ENCODE peak calls at places on chromosomes 4 and X, in five cellular contexts. F, M, V, T and L are unnamed samples.
A peak's percentile ranks its signal among the peaks of the same experiment; 100 is the strongest.

GRCh38 chr4:109462802-109463201 is 29.2 kb downstream of the SEC24B start:
- DNase-seq in M (no peak), T (no peak), F (no peak), V (peak; percentile 14), L (no peak)

GRCh38 chrX:105552395-105552794 is 269.9 kb upstream of the NRK start:
- DNase-seq in F (no peak), T (no peak), V (peak; percentile 7), M (no peak), L (peak; percentile 1)

GRCh38 chrX:41705680-41706374 is 17.1 kb downstream of the GPR34 start:
- DNase-seq in T (no peak), F (no peak), V (no peak), M (no peak), L (no peak)

GRCh38 chr4:143225167-143225566 is 40.5 kb downstream of the USP38 start:
- DNase-seq in T (no peak), M (peak; percentile 75), F (peak; percentile 58), V (no peak), L (no peak)

GRCh38 chr4:119536572-119537528 is 91.8 kb downstream of the PDE5A start:
- DNase-seq in T (no peak), M (no peak), V (peak; percentile 59), F (peak; percentile 67), L (no peak)

GRCh38 chrX:46630141-46630540 is 56.6 kb downstream of the CHST7 start:
- DNase-seq in T (no peak), M (no peak), V (peak; percentile 26), F (no peak), L (peak; percentile 44)

GRCh38 chr4:185915817-185916216 is 103.8 kb upstream of the SORBS2 start:
- DNase-seq in M (no peak), F (no peak), V (no peak), T (no peak), L (no peak)

GRCh38 chrX:92232182-92232581 is 453.0 kb downstream of the PCDH11X start:
- DNase-seq in V (no peak), M (peak; percentile 44), F (peak; percentile 30), T (peak; percentile 16), L (no peak)

GRCh38 chrX:40663880-40664630 is 16.7 kb upstream of the CXorf38 start:
- DNase-seq in M (peak; percentile 39), F (peak; percentile 56), T (peak; percentile 26), V (peak; percentile 34), L (peak; percentile 47)

GRCh38 chr4:53558061-53558801 is 33.1 kb downstream of the LNX1 start:
- DNase-seq in F (peak; percentile 6), M (no peak), T (no peak), V (peak; percentile 48), L (no peak)

GRCh38 chr4:140163029-140163810 is 9.2 kb upstream of the MAML3 start:
- DNase-seq in T (no peak), V (peak; percentile 57), F (peak; percentile 43), M (no peak), L (peak; percentile 34)

GRCh38 chr4:48653217-48654014 is 126.7 kb downstream of the FRYL start:
- DNase-seq in F (peak; percentile 20), V (peak; percentile 14), M (peak; percentile 23), T (peak; percentile 30), L (peak; percentile 67)

GRCh38 chrX:147884958-147885357 is 26.8 kb upstream of the FMR1 start:
- DNase-seq in F (no peak), M (peak; percentile 52), V (no peak), T (no peak), L (peak; percentile 10)

GRCh38 chrX:103531002-103531401 is 11.7 kb upstream of the RAB40A start:
- DNase-seq in F (no peak), M (no peak), V (peak; percentile 71), T (no peak), L (peak; percentile 60)

GRCh38 chr4:142728209-142728608 is 117.9 kb downstream of the INPP4B start:
- DNase-seq in M (no peak), V (peak; percentile 44), F (no peak), T (no peak), L (no peak)

GRCh38 chr4:121072080-121072835 is at the start of gene NDNF:
- DNase-seq in V (peak; percentile 33), F (peak; percentile 74), M (peak; percentile 74), T (peak; percentile 79), L (peak; percentile 20)

GRCh38 chrX:98203800-98204199 is 1320.1 kb downstream of the RPA4 start:
- DNase-seq in V (no peak), T (no peak), F (no peak), M (no peak), L (no peak)

GRCh38 chrX:153397256-153397960 is 3.7 kb downstream of the PNMA6E start:
- DNase-seq in M (no peak), V (no peak), F (no peak), T (no peak), L (no peak)

GRCh38 chr4:100641326-100641725 is 123.5 kb upstream of the EMCN start:
- DNase-seq in T (no peak), V (no peak), M (no peak), F (no peak), L (no peak)

DNA sequence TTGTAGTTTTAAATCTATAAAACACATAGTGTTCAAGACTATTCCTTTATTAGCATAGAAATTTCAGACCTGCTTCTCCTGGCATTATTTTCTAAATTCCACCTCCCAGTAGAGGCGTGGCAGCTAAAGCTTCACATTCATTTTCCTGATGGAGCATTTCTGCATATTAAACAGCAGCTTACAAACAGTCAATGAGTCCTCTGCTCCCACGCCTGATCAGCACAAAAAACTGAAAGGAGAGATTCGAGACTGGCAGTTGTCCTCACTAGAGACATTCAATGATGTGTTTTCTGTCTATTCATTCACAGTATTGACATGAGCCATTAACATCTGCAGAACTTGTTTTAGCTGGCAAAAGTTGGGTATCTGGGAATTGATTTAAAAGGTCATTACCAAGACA is 61.4 kb downstream of the SHISA3 start:
- DNase-seq in M (no peak), F (peak; percentile 3), V (no peak), T (no peak), L (no peak)
- TF ChIP-seq CTCF in M (no peak), F (no peak), V (no peak), T (no peak), L (no peak)

GRCh38 chrX:24646745-24647182 is 383 bp downstream of the PCYT1B start:
- DNase-seq in F (peak; percentile 93), V (no peak), T (peak; percentile 10), M (peak; percentile 28), L (peak; percentile 2)
- H3K4me3 ChIP-seq in F (peak overlapping the region; percentile 50), V (peak overlapping the region; percentile 28), T (peak overlapping the region; percentile 50), M (peak overlapping the region; percentile 15), L (no peak overlapping the region)

DNA sequence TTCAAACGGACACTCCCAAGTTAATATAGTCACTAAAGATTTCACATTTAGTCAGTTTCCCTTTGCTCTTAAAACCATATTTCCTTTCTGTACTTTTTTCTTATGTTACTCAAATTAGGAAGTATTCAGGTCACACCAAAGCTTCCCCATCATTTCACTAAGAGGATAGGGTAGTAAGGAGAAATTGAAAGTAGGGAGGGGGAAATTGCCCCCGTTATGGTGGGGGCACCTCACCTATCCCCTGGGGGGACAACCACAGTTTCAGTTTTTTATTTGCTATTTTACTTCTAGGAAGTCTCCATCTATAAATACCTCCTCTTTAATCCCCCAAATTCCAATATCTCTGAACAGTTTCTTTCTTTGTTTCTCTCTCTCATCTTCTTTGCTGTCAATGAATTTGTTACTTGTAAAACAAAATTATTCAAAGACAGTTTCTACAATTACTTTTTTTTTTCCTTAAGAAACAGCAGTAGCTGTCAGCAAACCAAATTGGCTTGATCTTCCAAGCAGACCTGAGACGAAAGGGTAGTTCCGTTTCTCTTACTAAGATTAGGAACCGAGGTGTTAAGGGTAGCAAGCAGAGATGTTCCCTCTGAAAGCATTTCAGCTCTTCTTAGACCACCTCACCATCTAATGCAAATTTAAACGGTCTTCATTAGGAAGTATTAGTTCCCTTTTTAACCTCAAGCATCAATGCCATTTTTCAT is 160.2 kb upstream of the KLF3 start:
- DNase-seq in M (no peak), F (no peak), T (no peak), V (no peak), L (no peak)
- TF ChIP-seq CTCF in M (no peak), F (no peak), T (no peak), V (no peak), L (no peak)

DNA sequence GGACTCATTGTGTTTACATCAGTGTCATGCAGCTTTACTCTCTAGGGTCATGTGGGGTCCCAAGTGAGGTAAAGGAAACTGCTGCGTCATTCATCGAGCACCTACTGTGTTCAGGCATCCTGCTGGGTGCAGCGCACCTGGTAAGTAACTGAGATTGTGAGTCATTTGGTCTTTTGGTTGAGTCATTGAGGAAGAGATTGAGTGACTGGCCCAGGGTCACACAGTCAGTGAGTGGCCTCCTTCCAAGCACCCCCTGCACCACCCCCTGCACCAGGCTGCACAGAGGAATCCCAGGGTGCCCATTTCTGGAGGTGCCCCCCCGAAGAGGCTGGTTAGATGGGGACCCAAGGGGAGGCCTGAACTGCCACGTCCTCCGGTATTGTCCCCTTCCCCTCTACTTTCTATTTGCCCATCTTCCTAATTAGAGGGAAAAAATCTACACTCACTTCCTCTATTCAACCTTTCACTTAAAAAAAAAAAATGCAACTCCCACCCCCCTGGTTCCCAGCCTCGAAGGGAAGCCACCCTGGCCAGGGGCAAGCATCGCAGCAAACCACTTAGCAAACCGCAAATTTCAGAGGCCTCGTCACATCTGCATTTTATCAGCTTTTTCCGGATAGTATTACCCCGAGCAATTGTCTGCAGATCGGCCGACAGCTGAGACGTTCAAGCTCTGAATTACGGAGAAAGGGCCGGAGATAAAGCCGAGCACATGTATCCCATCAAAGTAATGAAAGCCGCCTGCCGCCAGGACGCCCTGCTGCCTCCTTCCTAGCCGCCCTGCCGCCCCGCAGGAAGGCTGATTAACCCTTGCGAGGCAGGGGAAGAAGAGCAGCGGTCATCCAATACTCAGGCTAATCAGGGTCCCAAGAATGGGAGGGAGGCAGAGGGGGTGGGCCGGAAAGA is 96.3 kb upstream of the MSX1 start:
- DNase-seq in M (peak; percentile 52), T (peak; percentile 84), F (peak; percentile 77), V (peak; percentile 40), L (peak; percentile 56)
- H3K4me3 ChIP-seq in M (no peak overlapping the region), T (no peak overlapping the region), F (peak overlapping the region; percentile 19), V (no peak overlapping the region), L (no peak overlapping the region)

DNA sequence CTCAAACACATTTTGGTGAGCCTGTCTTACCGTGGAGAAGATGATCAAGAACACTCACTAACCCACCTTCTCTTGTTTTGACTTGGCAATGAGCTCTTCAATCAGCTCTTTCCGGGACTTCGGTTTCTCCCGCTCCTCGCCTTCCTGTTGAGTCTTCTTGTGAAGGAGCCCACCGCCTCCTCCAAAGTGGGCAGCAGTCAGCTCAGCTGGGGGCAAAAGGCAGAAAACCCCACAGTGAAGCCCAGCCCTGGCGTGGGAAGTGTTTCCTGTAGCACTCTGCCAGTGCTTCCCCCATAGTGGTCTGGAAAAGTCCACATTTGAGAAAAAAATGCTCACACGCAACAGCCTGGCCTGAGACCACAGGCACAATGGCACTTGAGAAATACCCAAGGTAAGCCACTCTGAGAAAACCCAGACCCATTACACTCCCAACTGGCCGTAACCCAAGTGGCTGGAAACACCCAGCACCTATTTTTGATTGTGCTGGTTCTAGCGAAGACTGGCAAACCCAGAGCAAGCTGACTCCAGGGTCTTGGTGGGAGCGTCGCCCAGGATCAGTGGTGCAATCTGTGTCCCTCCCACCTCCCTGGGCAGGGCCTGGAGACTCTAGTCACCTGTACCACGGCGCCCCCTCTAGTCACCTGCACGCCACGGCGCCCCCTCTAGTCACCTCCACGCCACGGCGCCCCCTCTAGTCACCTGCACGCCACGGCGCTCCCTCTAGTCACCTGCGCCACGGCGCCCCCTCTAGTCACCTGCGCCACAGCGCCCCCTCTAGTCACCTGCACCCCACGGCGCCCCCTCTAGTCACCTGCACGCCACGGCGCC is 8.6 kb downstream of the NOP14 start:
- DNase-seq in T (peak; percentile 61), M (no peak), F (peak; percentile 46), V (no peak), L (no peak)
- TF ChIP-seq CTCF in T (no peak), M (peak; percentile 12), F (peak; percentile 45), V (no peak), L (no peak)